ENCODE peak calls at places on chromosome X, in seven cellular contexts. T is H9, C is trophoblast cell, Z is IMR-90, M is mesenchymal stem cell, H is mesendoderm, A is H1. X is an unnamed sample.

GRCh38 chrX:65647801-65648200 is 19.7 kb upstream of the MSN start:
- DNase-seq in T (no peak), C (peak), Z (no peak), M (no peak), H (no peak), A (no peak), X (no peak)

GRCh38 chrX:116281106-116281505 is 110.6 kb downstream of the AGTR2 start:
- DNase-seq in T (no peak), C (no peak), Z (no peak), M (no peak), H (peak), A (no peak), X (no peak)

GRCh38 chrX:10414872-10415703 is 205.3 kb downstream of the MID1 start:
- DNase-seq in T (no peak), C (peak), Z (peak), M (peak), H (no peak), A (no peak), X (no peak)

GRCh38 chrX:51641421-51642021 is 22.8 kb upstream of the CENPVL3 start:
- DNase-seq in T (peak), C (peak), Z (peak), M (peak), H (peak), A (no peak), X (peak)

GRCh38 chrX:31604629-31605221 is 532.9 kb upstream of the FTHL17 start:
- DNase-seq in T (no peak), C (no peak), Z (no peak), M (no peak), H (no peak), A (no peak), X (no peak)

GRCh38 chrX:51860679-51861078 is 32.7 kb upstream of the MAGED1 start:
- DNase-seq in T (peak), C (peak), Z (peak), M (peak), H (peak), A (no peak), X (peak)

GRCh38 chrX:65536291-65536690 is 1.7 kb upstream of the LAS1L start:
- DNase-seq in T (no peak), C (no peak), Z (no peak), M (no peak), H (no peak), A (no peak), X (no peak)

GRCh38 chrX:468979-469378 is 82.3 kb upstream of the PPP2R3B start:
- DNase-seq in T (no peak), C (no peak), Z (no peak), M (no peak), H (no peak), A (no peak), X (no peak)

GRCh38 chrX:108270739-108271396 is 167.4 kb downstream of the COL4A6 start:
- DNase-seq in T (no peak), C (no peak), Z (peak), M (peak), H (peak), A (no peak), X (no peak)

GRCh38 chrX:38142598-38142997 is 78.1 kb downstream of the SRPX start:
- DNase-seq in T (no peak), C (no peak), Z (peak), M (peak), H (no peak), A (no peak), X (no peak)

GRCh38 chrX:104913348-104913747 is 307.1 kb downstream of the TEX13A start:
- DNase-seq in T (no peak), C (peak), Z (no peak), M (peak), H (peak), A (no peak), X (peak)

GRCh38 chrX:25531096-25531495 is 515.3 kb upstream of the ARX start:
- DNase-seq in T (no peak), C (no peak), Z (peak), M (no peak), H (no peak), A (no peak), X (no peak)

GRCh38 chrX:134929813-134930212 is 61.0 kb upstream of the SMIM10 start:
- DNase-seq in T (no peak), C (no peak), Z (no peak), M (no peak), H (no peak), A (no peak), X (no peak)

GRCh38 chrX:129654652-129655546 is at the start of gene APLN:
- DNase-seq in T (no peak), C (peak), Z (peak), M (peak), H (peak), A (peak), X (peak)

GRCh38 chrX:20414066-20414465 is 147.4 kb upstream of the RPS6KA3 start:
- DNase-seq in T (no peak), C (no peak), Z (no peak), M (no peak), H (no peak), A (no peak), X (no peak)

GRCh38 chrX:69093960-69094935 is 71.0 kb downstream of the PJA1 start:
- DNase-seq in T (peak), C (peak), Z (peak), M (peak), H (peak), A (peak), X (peak)

GRCh38 chrX:77924320-77924859 is 13.9 kb downstream of the ATP7A start:
- DNase-seq in T (no peak), C (no peak), Z (no peak), M (no peak), H (no peak), A (no peak), X (no peak)

GRCh38 chrX:21959362-21960051 is 19.0 kb downstream of the SMS start:
- DNase-seq in T (no peak), C (no peak), Z (no peak), M (no peak), H (no peak), A (no peak), X (no peak)

GRCh38 chrX:85851418-85851817 is 195.9 kb downstream of the CHM start:
- DNase-seq in T (peak), C (peak), Z (peak), M (peak), H (peak), A (peak), X (peak)

GRCh38 chrX:68848189-68848940 is 19.5 kb downstream of the EFNB1 start:
- DNase-seq in T (no peak), C (peak), Z (no peak), M (no peak), H (no peak), A (no peak), X (no peak)

GRCh38 chrX:39894626-39895025 is 203.1 kb downstream of the BCOR start:
- DNase-seq in T (no peak), C (no peak), Z (no peak), M (no peak), H (no peak), A (no peak), X (no peak)

GRCh38 chrX:40097492-40098263 is at the start of gene BCOR:
- DNase-seq in T (peak), C (peak), Z (peak), M (peak), H (peak), A (peak), X (no peak)

GRCh38 chrX:16712116-16712824 is at the start of gene CTPS2:
- DNase-seq in T (peak), C (peak), Z (peak), M (peak), H (peak), A (peak), X (peak)

GRCh38 chrX:80828232-80828631 is 18.6 kb upstream of the BRWD3 start:
- DNase-seq in T (no peak), C (no peak), Z (no peak), M (no peak), H (no peak), A (no peak), X (no peak)

GRCh38 chrX:39249999-39250398 is 448.7 kb downstream of the MID1IP1 start:
- DNase-seq in T (no peak), C (no peak), Z (no peak), M (no peak), H (no peak), A (no peak), X (no peak)

GRCh38 chrX:112841114-112841819 is 636 bp upstream of the AMOT start:
- DNase-seq in T (peak), C (peak), Z (peak), M (peak), H (peak), A (peak), X (peak)

GRCh38 chrX:124190440-124190839 is 142.0 kb upstream of the TEX13D start:
- DNase-seq in T (no peak), C (no peak), Z (no peak), M (no peak), H (no peak), A (no peak), X (no peak)

GRCh38 chrX:109475174-109475891 is 6.6 kb downstream of the GUCY2F start:
- DNase-seq in T (peak), C (peak), Z (peak), M (peak), H (peak), A (peak), X (peak)

GRCh38 chrX:129000018-129000417 is 523.3 kb downstream of the SMARCA1 start:
- DNase-seq in T (no peak), C (no peak), Z (no peak), M (no peak), H (no peak), A (no peak), X (no peak)

GRCh38 chrX:118553042-118553714 is 57.6 kb downstream of the DOCK11 start:
- DNase-seq in T (no peak), C (no peak), Z (no peak), M (no peak), H (no peak), A (no peak), X (no peak)

GRCh38 chrX:136491832-136492231 is 4.1 kb downstream of the BRS3 start:
- DNase-seq in T (no peak), C (no peak), Z (no peak), M (no peak), H (peak), A (no peak), X (no peak)

GRCh38 chrX:9919632-9920172 is 47.5 kb upstream of the CLDN34 start:
- DNase-seq in T (no peak), C (peak), Z (peak), M (no peak), H (no peak), A (no peak), X (no peak)

GRCh38 chrX:7088968-7089615 is 58.4 kb upstream of the STS start:
- DNase-seq in T (peak), C (peak), Z (no peak), M (no peak), H (peak), A (no peak), X (no peak)

GRCh38 chrX:141668371-141668770 is 30.2 kb downstream of the SPANXD start:
- DNase-seq in T (no peak), C (no peak), Z (no peak), M (no peak), H (no peak), A (no peak), X (no peak)

GRCh38 chrX:31545726-31546125 is 473.9 kb upstream of the FTHL17 start:
- DNase-seq in T (no peak), C (no peak), Z (no peak), M (peak), H (no peak), A (no peak), X (no peak)

GRCh38 chrX:124341361-124342132 is 4.8 kb upstream of the SH2D1A start:
- DNase-seq in T (no peak), C (no peak), Z (no peak), M (no peak), H (no peak), A (no peak), X (no peak)

GRCh38 chrX:120791013-120791643 is 84.5 kb downstream of the CT47B1 start:
- DNase-seq in T (no peak), C (no peak), Z (peak), M (peak), H (peak), A (no peak), X (no peak)

GRCh38 chrX:102765217-102765616 is 44.7 kb downstream of the GPRASP3 start:
- DNase-seq in T (no peak), C (no peak), Z (peak), M (peak), H (no peak), A (no peak), X (no peak)

GRCh38 chrX:125137521-125137920 is 182.2 kb upstream of the TEX13C start:
- DNase-seq in T (no peak), C (no peak), Z (no peak), M (no peak), H (no peak), A (no peak), X (no peak)

GRCh38 chrX:146109362-146109761 is 291.7 kb downstream of the SLITRK2 start:
- DNase-seq in T (no peak), C (no peak), Z (no peak), M (no peak), H (no peak), A (no peak), X (no peak)

GRCh38 chrX:46173159-46173558 is 372.1 kb downstream of the ZNF674 start:
- DNase-seq in T (no peak), C (no peak), Z (no peak), M (no peak), H (no peak), A (no peak), X (no peak)
- H2BK5ac ChIP-seq in T (no peak), C (no peak), Z (no peak), M (no peak), H (no peak), A (no peak), X (no peak)

GRCh38 chrX:41730101-41730500 is 6.1 kb downstream of the GPR82 start:
- DNase-seq in T (no peak), C (no peak), Z (peak), M (peak), H (no peak), A (no peak), X (no peak)

GRCh38 chrX:41737065-41737464 is 13.1 kb downstream of the GPR82 start:
- DNase-seq in T (no peak), C (peak), Z (no peak), M (no peak), H (no peak), A (no peak), X (no peak)

GRCh38 chrX:41732260-41732659 is 8.3 kb downstream of the GPR82 start:
- DNase-seq in T (no peak), C (no peak), Z (no peak), M (no peak), H (no peak), A (no peak), X (no peak)

GRCh38 chrX:41733939-41734338 is 10.0 kb downstream of the GPR82 start:
- DNase-seq in T (no peak), C (no peak), Z (no peak), M (no peak), H (no peak), A (no peak), X (no peak)

DNA sequence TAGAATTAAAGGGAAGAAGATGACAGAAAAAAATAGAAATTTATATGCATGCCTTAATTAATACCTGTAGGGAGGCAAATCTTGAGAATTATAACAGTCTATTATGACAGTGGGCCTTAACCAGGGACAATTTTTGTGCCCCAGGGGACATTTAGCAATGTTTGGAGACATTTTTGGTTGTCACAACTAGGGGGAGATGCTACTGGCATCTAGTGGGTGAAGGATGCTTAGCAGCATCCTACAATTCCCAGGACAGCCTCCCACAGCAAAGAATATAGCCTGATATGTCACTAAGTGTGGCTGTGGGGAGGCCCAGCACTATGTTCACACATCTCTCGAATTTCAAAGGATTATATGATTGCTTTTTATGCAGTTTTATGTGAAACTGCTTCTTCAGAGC is 10.5 kb downstream of the GPR82 start:
- DNase-seq in T (no peak), C (peak), Z (peak), M (peak), H (peak), A (no peak), X (no peak)
- H2BK5ac ChIP-seq in T (no peak), C (no peak), Z (no peak), M (no peak), H (no peak), A (no peak), X (no peak)

GRCh38 chrX:24144528-24144927 is 5.0 kb upstream of the ZFX start:
- DNase-seq in T (no peak), C (no peak), Z (no peak), M (no peak), H (no peak), A (no peak), X (no peak)
- H2BK5ac ChIP-seq in T (no peak), C (no peak), Z (no peak), M (no peak), H (no peak), A (no peak), X (no peak)

DNA sequence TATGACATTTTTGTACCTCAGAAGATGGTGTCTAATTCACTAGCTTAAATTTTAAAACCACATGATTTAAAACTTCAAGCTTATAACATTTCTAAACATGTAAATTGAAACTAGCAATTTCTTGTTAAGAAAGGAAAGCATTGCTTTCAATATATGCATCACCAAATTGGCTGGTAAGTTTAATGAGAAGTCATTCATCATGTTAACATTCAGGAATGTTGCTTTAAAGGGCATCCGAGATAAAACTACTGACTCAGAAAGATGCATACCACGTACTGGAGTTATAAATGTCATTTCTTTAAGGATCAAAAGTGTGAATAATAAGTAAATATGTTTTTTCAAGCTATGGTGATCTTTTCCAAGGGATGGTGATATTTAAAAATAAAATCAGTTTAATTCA is 83.3 kb upstream of the VCX2 start:
- DNase-seq in T (no peak), C (no peak), Z (no peak), M (no peak), H (no peak), A (no peak), X (no peak)
- H2BK5ac ChIP-seq in T (no peak), C (no peak), Z (no peak), M (no peak), H (no peak), A (no peak), X (no peak)

GRCh38 chrX:56233100-56233499 is 944 bp downstream of the KLF8 start:
- DNase-seq in T (peak), C (peak), Z (no peak), M (no peak), H (peak), A (peak), X (no peak)

GRCh38 chrX:56232221-56233082 is at the start of gene KLF8:
- DNase-seq in T (peak), C (peak), Z (no peak), M (no peak), H (peak), A (peak), X (no peak)

GRCh38 chrX:56233682-56234081 is 1.5 kb downstream of the KLF8 start:
- DNase-seq in T (peak), C (peak), Z (no peak), M (peak), H (peak), A (peak), X (no peak)

GRCh38 chrX:56228914-56229313 is 3.2 kb upstream of the KLF8 start:
- DNase-seq in T (peak), C (no peak), Z (no peak), M (no peak), H (peak), A (no peak), X (no peak)

GRCh38 chrX:56231706-56232105 is 450 bp upstream of the KLF8 start:
- DNase-seq in T (peak), C (peak), Z (no peak), M (no peak), H (peak), A (no peak), X (no peak)
- H2BK5ac ChIP-seq in T (no peak), C (no peak), Z (no peak), M (no peak), H (no peak), A (no peak), X (no peak)

DNA sequence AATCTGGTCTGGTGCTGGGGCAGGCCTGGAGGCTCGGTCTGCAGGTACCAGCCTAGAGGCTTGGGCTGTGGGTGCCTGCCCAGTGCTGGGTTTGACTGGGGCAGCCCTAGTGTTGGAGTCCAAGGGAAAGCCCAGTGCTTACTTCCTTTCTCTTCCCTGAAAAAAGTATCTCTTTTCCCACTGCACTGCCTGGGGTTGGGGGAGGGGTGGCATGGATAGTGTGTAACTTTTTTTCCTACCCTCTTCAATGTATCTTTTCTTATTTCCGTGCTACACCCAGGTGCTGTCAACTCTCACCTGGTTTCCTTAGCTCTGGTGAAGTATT is 21.6 kb downstream of the KANTR start:
- DNase-seq in T (no peak), C (no peak), Z (no peak), M (no peak), H (no peak), A (no peak), X (no peak)
- H2BK5ac ChIP-seq in T (no peak), C (no peak), Z (no peak), M (no peak), H (no peak), A (no peak), X (no peak)

X was measured in neuronal stem cell.